ENCODE peak calls at places on chromosomes 5 and 9, in four cellular contexts. One of them, this sample, is unnamed.

GRCh38 chr9:17064558-17064957 is 70.3 kb upstream of the CNTLN start:
- DNase-seq in transverse colon: no peak
- DNase-seq in activated CD4-positive, alpha-beta T cell treated with anti-CD3 and anti-CD28 coated beads for 24 hours: no peak
- DNase-seq in tibial artery: no peak
- DNase-seq in this sample: no peak

GRCh38 chr9:107870221-107870620 is 380.7 kb upstream of the KLF4 start:
- DNase-seq in transverse colon: no peak
- DNase-seq in activated CD4-positive, alpha-beta T cell treated with anti-CD3 and anti-CD28 coated beads for 24 hours: no peak
- DNase-seq in tibial artery: no peak
- DNase-seq in this sample: no peak

GRCh38 chr9:113475031-113475430 is 11.5 kb downstream of the RGS3 start:
- DNase-seq in transverse colon: no peak
- DNase-seq in activated CD4-positive, alpha-beta T cell treated with anti-CD3 and anti-CD28 coated beads for 24 hours: no peak
- DNase-seq in tibial artery: no peak
- DNase-seq in this sample: no peak

GRCh38 chr5:146785065-146785464 is 93.5 kb downstream of the PPP2R2B start:
- DNase-seq in transverse colon: no peak
- DNase-seq in activated CD4-positive, alpha-beta T cell treated with anti-CD3 and anti-CD28 coated beads for 24 hours: no peak
- DNase-seq in tibial artery: peak; percentile 49
- DNase-seq in this sample: no peak

GRCh38 chr5:149586708-149587318 is 5.5 kb downstream of the ARHGEF37 start:
- DNase-seq in transverse colon: no peak
- DNase-seq in activated CD4-positive, alpha-beta T cell treated with anti-CD3 and anti-CD28 coated beads for 24 hours: no peak
- DNase-seq in tibial artery: no peak
- DNase-seq in this sample: no peak

GRCh38 chr5:54792611-54793404 is 192.6 kb downstream of the ESM1 start:
- DNase-seq in transverse colon: no peak
- DNase-seq in activated CD4-positive, alpha-beta T cell treated with anti-CD3 and anti-CD28 coated beads for 24 hours: no peak
- DNase-seq in tibial artery: no peak
- DNase-seq in this sample: no peak

GRCh38 chr9:126436545-126437269 is 110.1 kb downstream of the MVB12B start:
- DNase-seq in transverse colon: no peak
- DNase-seq in activated CD4-positive, alpha-beta T cell treated with anti-CD3 and anti-CD28 coated beads for 24 hours: no peak
- DNase-seq in tibial artery: no peak
- DNase-seq in this sample: no peak

GRCh38 chr5:139251281-139251687 is 42.3 kb upstream of the MATR3 start:
- DNase-seq in transverse colon: peak; percentile 29
- DNase-seq in activated CD4-positive, alpha-beta T cell treated with anti-CD3 and anti-CD28 coated beads for 24 hours: no peak
- DNase-seq in tibial artery: no peak
- DNase-seq in this sample: peak; percentile 60

This sample was measured in activated CD4-positive, alpha-beta memory T cell treated with anti-CD3 and anti-CD28 coated beads, Interleukin-2, amount 10 ng/mL, durations not matched to agents 7 days and 5 days.